ENCODE peak calls at places on chromosomes 13 and 19, in nine cellular contexts. J, X, W, D, E, S, B, U and Z are unnamed samples.

GRCh38 chr13:30346159-30346788 is 38.9 kb upstream of the KATNAL1 start:
- DNase-seq in J (no peak), X (no peak), W (no peak), D (no peak), E (no peak), S (no peak), B (no peak), U (peak; percentile 41), Z (no peak)

GRCh38 chr19:48859711-48860572 is 8.5 kb downstream of the PLEKHA4 start:
- DNase-seq in J (peak; percentile 84), X (peak; percentile 97), W (peak; percentile 37), D (no peak), E (no peak), S (peak; percentile 55), B (no peak), U (no peak), Z (no peak)

GRCh38 chr19:48746738-48747575 is at the start of gene IZUMO1:
- DNase-seq in J (no peak), X (peak; percentile 97), W (peak; percentile 91), D (peak; percentile 91), E (peak; percentile 90), S (peak; percentile 89), B (peak; percentile 59), U (peak; percentile 23), Z (peak; percentile 77)

GRCh38 chr19:41548954-41549688 is 26.8 kb upstream of the CEACAM21 start:
- DNase-seq in J (no peak), X (peak; percentile 55), W (peak; percentile 48), D (no peak), E (no peak), S (no peak), B (no peak), U (peak; percentile 93), Z (peak; percentile 95)

GRCh38 chr19:39319098-39319891 is 1.4 kb downstream of the LRFN1 start:
- DNase-seq in J (no peak), X (no peak), W (no peak), D (no peak), E (no peak), S (no peak), B (no peak), U (no peak), Z (no peak)

GRCh38 chr13:96075953-96076543 is 13.9 kb upstream of the HS6ST3 start:
- DNase-seq in J (peak; percentile 49), X (peak; percentile 57), W (no peak), D (peak; percentile 12), E (peak; percentile 50), S (peak; percentile 28), B (no peak), U (peak; percentile 56), Z (peak; percentile 0)

GRCh38 chr19:56573914-56574313 is 6.6 kb downstream of the ZNF470 start:
- DNase-seq in J (no peak), X (no peak), W (no peak), D (no peak), E (no peak), S (no peak), B (no peak), U (no peak), Z (no peak)

GRCh38 chr19:12872941-12873890 is 8.0 kb downstream of the DNASE2 start:
- DNase-seq in J (peak; percentile 91), X (peak; percentile 97), W (peak; percentile 21), D (peak; percentile 35), E (peak; percentile 57), S (peak; percentile 83), B (no peak), U (peak; percentile 25), Z (peak; percentile 74)

GRCh38 chr13:52846567-52847321 is 1.7 kb downstream of the PCDH8 start:
- DNase-seq in J (no peak), X (peak; percentile 91), W (peak; percentile 95), D (peak; percentile 84), E (peak; percentile 55), S (peak; percentile 75), B (no peak), U (no peak), Z (no peak)

GRCh38 chr13:20219585-20219984 is 12.5 kb downstream of the GJB6 start:
- DNase-seq in J (no peak), X (no peak), W (no peak), D (no peak), E (no peak), S (no peak), B (no peak), U (peak; percentile 60), Z (no peak)

GRCh38 chr13:99617474-99618255 is 116.4 kb downstream of the TM9SF2 start:
- DNase-seq in J (peak; percentile 46), X (peak; percentile 89), W (peak; percentile 83), D (peak; percentile 86), E (peak; percentile 87), S (peak; percentile 35), B (peak; percentile 18), U (no peak), Z (peak; percentile 17)

GRCh38 chr13:52158629-52159158 is 703 bp downstream of the NEK3 start:
- DNase-seq in J (peak; percentile 1), X (peak; percentile 54), W (no peak), D (peak; percentile 58), E (peak; percentile 74), S (peak; percentile 58), B (no peak), U (no peak), Z (no peak)

GRCh38 chr13:53151692-53152421 is 123.2 kb downstream of the OLFM4 start:
- DNase-seq in J (no peak), X (peak; percentile 87), W (peak; percentile 87), D (peak; percentile 77), E (peak; percentile 40), S (peak; percentile 54), B (peak; percentile 15), U (peak; percentile 92), Z (peak; percentile 68)

DNA sequence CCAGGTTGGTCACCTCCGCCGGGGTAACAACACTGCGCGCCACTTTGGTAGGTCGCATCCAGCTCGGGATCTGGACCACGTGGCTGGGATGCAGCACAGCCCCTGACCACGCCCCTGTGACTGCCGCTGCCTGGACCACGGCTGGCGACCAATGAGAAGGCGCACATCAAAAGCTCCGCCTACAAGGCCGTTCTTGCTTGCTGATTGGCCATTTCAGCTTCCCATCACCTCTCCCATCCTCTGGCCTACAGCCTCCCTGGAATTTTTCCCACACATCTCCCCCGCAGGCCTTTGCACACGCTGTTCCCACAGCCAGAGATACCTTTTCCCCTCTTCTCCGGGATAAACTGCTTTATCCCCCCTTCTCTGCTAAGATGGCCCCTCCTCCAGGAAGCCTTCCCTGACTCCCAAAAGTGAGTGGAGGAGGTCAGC is 12.5 kb upstream of the MAP1S start:
- DNase-seq in J (no peak), X (peak; percentile 98), W (peak; percentile 86), D (no peak), E (peak; percentile 60), S (peak; percentile 87), B (peak; percentile 69), U (no peak), Z (no peak)
- H2AFZ ChIP-seq in J (no peak overlapping the region), X (peak overlapping the region; percentile 98), W (no peak overlapping the region), D (no peak overlapping the region), E (no peak overlapping the region), S (peak overlapping the region; percentile 11), B (peak overlapping the region; percentile 73), U (no peak overlapping the region), Z (no peak overlapping the region)

DNA sequence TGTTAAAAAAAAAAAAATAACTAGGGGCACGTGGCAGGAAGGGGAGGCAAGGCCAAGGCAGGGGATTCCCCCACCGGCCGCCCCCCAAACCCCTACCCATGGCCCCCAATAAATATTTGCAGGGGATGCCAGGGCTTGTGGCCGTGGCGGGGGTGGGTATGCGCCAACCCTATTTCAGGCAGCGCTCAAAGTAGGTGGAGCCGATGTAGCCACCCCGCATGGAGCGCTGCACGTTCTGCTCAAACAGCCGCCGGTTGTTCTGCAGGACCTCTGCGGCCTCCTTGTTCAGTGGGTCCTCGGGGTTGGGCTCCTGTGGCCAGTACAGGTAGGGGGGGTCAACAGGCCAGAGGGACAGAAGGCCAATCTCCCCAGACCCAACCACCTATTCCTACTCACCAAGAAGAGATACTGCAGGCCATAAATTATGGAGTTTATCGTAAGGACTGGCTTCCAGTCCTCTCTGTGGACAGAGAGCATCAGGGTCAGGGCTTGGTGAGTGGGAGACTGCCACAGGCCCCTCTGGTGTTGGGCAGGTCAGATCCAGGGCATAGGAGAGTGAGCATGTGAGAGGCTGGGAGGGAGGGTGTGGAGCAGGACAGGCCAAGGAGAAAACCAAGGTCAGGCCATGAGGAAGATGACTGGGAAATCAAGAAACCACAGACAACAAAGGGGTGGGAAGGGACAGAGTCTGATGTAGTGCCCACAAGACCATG is 1.2 kb upstream of the CHMP2A start:
- DNase-seq in J (no peak), X (no peak), W (no peak), D (peak; percentile 16), E (no peak), S (no peak), B (no peak), U (no peak), Z (no peak)
- TF ChIP-seq EZH2phosphoT487 in J (no peak), X (no peak), W (no peak), D (no peak), E (no peak), S (no peak), B (no peak), U (no peak), Z (no peak)

GRCh38 chr13:113399755-113400149 is 35.8 kb upstream of the GRTP1 start:
- DNase-seq in J (no peak), X (no peak), W (no peak), D (no peak), E (no peak), S (no peak), B (no peak), U (no peak), Z (no peak)

GRCh38 chr13:113397606-113398425 is 33.9 kb upstream of the GRTP1 start:
- DNase-seq in J (no peak), X (no peak), W (no peak), D (no peak), E (no peak), S (peak; percentile 1), B (no peak), U (peak; percentile 36), Z (no peak)

GRCh38 chr13:113400621-113401451 is 36.9 kb upstream of the GRTP1 start:
- DNase-seq in J (no peak), X (no peak), W (no peak), D (no peak), E (no peak), S (no peak), B (no peak), U (no peak), Z (peak; percentile 24)

GRCh38 chr13:113401452-113402415 is 37.8 kb upstream of the GRTP1 start:
- DNase-seq in J (no peak), X (no peak), W (no peak), D (no peak), E (no peak), S (peak; percentile 1), B (no peak), U (no peak), Z (no peak)

GRCh38 chr13:113398963-113399754 is 35.2 kb upstream of the GRTP1 start:
- DNase-seq in J (no peak), X (no peak), W (peak; percentile 61), D (no peak), E (peak; percentile 62), S (no peak), B (no peak), U (no peak), Z (no peak)
- H3K27ac ChIP-seq in J (no peak overlapping the region), X (no peak overlapping the region), W (no peak overlapping the region), D (no peak overlapping the region), E (no peak overlapping the region), S (no peak overlapping the region), B (no peak overlapping the region), U (no peak overlapping the region), Z (no peak overlapping the region)

GRCh38 chr13:50511877-50512332 is 331.6 kb downstream of the DLEU7 start:
- DNase-seq in J (no peak), X (no peak), W (no peak), D (no peak), E (no peak), S (no peak), B (no peak), U (peak; percentile 57), Z (peak; percentile 85)
- H2AFZ ChIP-seq in J (peak overlapping the region; percentile 88), X (peak overlapping the region; percentile 87), W (no peak overlapping the region), D (peak overlapping the region; percentile 70), E (peak overlapping the region; percentile 98), S (no peak overlapping the region), B (no peak overlapping the region), U (no peak overlapping the region), Z (peak overlapping the region; percentile 81)